ENCODE peak calls at places on chromosomes 6 and 20, in six cellular contexts. K is fibroblast of lung, S is OCI-LY7, Y is heart right ventricle, M is adrenal gland, O is aorta. P is an unnamed sample.

GRCh38 chr6:128425855-128426254 is 94.5 kb downstream of the PTPRK start:
- DNase-seq in Y (no peak), S (no peak), O (no peak), K (no peak), M (no peak), P (no peak)

GRCh38 chr20:4780245-4780644 is 58.5 kb downstream of the PRND start:
- DNase-seq in M (no peak), K (no peak), O (no peak), S (peak; percentile 32), Y (no peak), P (no peak)

GRCh38 chr6:6505111-6505510 is 83.4 kb upstream of the LY86 start:
- DNase-seq in O (no peak), S (peak; percentile 13), Y (no peak), M (no peak), K (no peak), P (no peak)

GRCh38 chr6:79335133-79335674 is 100.7 kb upstream of the HMGN3 start:
- DNase-seq in Y (no peak), O (no peak), S (no peak), K (no peak), M (no peak), P (no peak)

GRCh38 chr6:147390909-147391536 is 117.5 kb upstream of the SAMD5 start:
- DNase-seq in Y (no peak), K (peak; percentile 15), M (no peak), O (no peak), S (peak; percentile 25), P (no peak)

GRCh38 chr20:14055127-14055742 is 59.9 kb downstream of the MACROD2 start:
- DNase-seq in Y (peak; percentile 30), M (no peak), S (peak; percentile 59), O (no peak), K (peak; percentile 42), P (peak; percentile 75)

GRCh38 chr20:60959971-60960370 is 292.1 kb upstream of the CDH4 start:
- DNase-seq in Y (no peak), S (no peak), M (no peak), K (no peak), O (no peak), P (no peak)

GRCh38 chr6:52415917-52416628 is 4.1 kb upstream of the EFHC1 start:
- DNase-seq in O (no peak), Y (no peak), M (no peak), K (peak; percentile 41), S (no peak), P (no peak)

GRCh38 chr6:107132330-107132954 is 17.1 kb upstream of the BEND3 start:
- DNase-seq in S (peak; percentile 71), M (no peak), O (no peak), Y (no peak), K (peak; percentile 20), P (no peak)

GRCh38 chr20:51660741-51661608 is 107.2 kb downstream of the ATP9A start:
- DNase-seq in S (no peak), M (no peak), Y (no peak), K (peak; percentile 94), O (no peak), P (no peak)

GRCh38 chr6:96571551-96571950 is 8.6 kb downstream of the FHL5 start:
- DNase-seq in K (no peak), M (no peak), Y (no peak), S (no peak), O (no peak), P (no peak)

GRCh38 chr6:129903082-129903481 is 42.0 kb upstream of the TMEM244 start:
- DNase-seq in S (no peak), Y (no peak), K (peak; percentile 2), O (no peak), M (no peak), P (no peak)

GRCh38 chr20:51326241-51326819 is 216.2 kb downstream of the NFATC2 start:
- DNase-seq in Y (no peak), S (peak; percentile 10), O (no peak), K (peak; percentile 45), M (peak; percentile 41), P (peak; percentile 28)

GRCh38 chr6:42771741-42772100 is 10.1 kb upstream of the BICRAL start:
- DNase-seq in Y (no peak), O (no peak), S (peak; percentile 51), M (no peak), K (no peak), P (no peak)

GRCh38 chr6:53119772-53120409 is 28.8 kb downstream of the GCM1 start:
- DNase-seq in S (no peak), O (no peak), M (peak; percentile 59), K (peak; percentile 32), Y (no peak), P (no peak)

GRCh38 chr20:59042796-59043621 is 423 bp upstream of the PRELID3B start:
- DNase-seq in Y (peak; percentile 91), M (peak; percentile 91), K (peak; percentile 81), S (peak; percentile 96), O (peak; percentile 96), P (peak; percentile 76)

GRCh38 chr6:167757821-167758220 is 68.9 kb upstream of the AFDN start:
- DNase-seq in S (no peak), Y (no peak), O (no peak), K (no peak), M (no peak), P (no peak)

GRCh38 chr6:169427856-169428255 is 174.2 kb upstream of the THBS2 start:
- DNase-seq in Y (peak; percentile 27), S (no peak), M (peak; percentile 51), K (peak; percentile 76), O (no peak), P (peak; percentile 59)

GRCh38 chr6:20991910-20992309 is 457.7 kb downstream of the CDKAL1 start:
- DNase-seq in S (no peak), M (no peak), K (peak; percentile 15), O (no peak), Y (no peak), P (no peak)

GRCh38 chr6:44386364-44386928 is 1.1 kb upstream of the CDC5L start:
- DNase-seq in O (peak; percentile 72), M (no peak), K (no peak), S (no peak), Y (no peak), P (peak; percentile 46)
- H3K4me3 ChIP-seq in O (peak overlapping the region; percentile 67), M (no peak overlapping the region), K (no peak overlapping the region), S (peak overlapping the region; percentile 92), Y (peak overlapping the region; percentile 98), P (peak overlapping the region; percentile 66)

DNA sequence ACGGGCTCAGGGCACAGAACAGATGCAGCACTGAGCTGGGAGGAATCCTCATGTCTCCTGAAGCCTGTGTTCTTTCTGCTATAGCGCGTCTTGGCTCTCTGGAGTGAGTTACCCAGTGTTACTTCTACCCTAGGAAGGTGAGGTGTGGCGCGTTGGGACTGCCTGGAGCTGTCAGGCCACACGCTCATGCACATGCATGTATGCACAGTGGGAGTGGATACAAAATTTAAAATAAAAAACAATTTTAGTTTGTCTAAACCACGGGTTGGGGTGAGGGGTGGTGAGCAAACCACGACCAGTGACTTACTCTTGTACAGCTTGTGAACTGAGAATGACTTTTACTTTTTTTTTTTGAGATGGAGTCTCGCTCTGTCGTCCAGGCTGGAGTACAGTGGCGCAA is 298.6 kb upstream of the SUPT3H start:
- DNase-seq in M (no peak), K (no peak), O (no peak), S (no peak), Y (no peak), P (no peak)
- H3K4me1 ChIP-seq in M (peaks cover 11% of the 10 kb centered on the region), K (peaks cover 5% of the 10 kb centered on the region), O (no peaks in the 10 kb centered on the region), S (peaks cover 31% of the 10 kb centered on the region), Y (no peaks in the 10 kb centered on the region), P (no peaks in the 10 kb centered on the region)

DNA sequence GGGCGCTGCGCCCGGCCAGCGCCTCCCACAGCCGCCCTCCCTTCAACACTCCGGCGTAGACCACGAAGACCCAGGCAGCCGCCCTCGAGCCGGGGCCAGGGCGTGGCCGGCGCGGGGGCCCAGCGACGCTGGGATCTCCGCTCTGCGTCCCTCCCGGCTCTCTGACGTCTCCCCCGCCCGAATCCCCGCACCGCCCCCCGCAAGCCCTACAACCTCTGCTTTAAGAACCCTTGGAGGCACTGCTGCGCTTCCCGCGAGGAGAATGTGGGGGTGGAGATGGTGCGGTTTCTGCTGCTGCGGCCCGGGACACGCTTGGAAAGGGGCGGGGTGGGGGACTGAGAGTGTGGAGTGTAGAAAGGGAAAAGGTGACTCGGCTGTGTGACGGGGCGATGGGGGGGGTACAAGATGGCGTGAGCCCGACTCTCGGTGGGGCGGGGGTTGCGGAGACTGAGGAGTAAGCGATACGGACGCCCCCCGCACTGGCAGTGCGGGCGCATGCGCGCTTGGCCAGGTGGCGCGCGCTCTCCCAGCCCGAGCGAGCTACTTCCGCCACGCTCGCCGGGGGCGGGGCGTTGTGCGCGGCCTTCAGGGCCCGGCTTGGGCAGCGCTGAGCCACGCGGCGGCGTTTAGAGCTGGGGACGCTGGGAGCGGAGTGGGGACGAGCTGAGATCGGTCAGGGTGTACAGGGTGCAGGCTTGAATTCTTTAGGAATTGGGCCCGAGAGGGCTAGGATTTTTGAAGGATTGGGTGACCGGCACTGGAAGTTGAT is at the start of gene SUPT3H:
- DNase-seq in S (peak; percentile 92), Y (peak; percentile 88), K (peak; percentile 93), O (peak; percentile 94), M (peak; percentile 90), P (peak; percentile 76)
- H3K4me3 ChIP-seq in S (peak within 1 kb of the TSS; percentile 80), Y (peak within 1 kb of the TSS; percentile 95), K (peak within 1 kb of the TSS; percentile 65), O (peak within 1 kb of the TSS; percentile 67), M (peak within 1 kb of the TSS; percentile 44), P (peak within 1 kb of the TSS; percentile 92)

GRCh38 chr20:57393321-57394086 is 2.3 kb downstream of the RBM38 start:
- DNase-seq in Y (no peak), S (peak; percentile 36), M (peak; percentile 16), O (peak; percentile 29), K (peak; percentile 22), P (no peak)
- H3K4me1 ChIP-seq in Y (peaks cover 82% of the 10 kb centered on the region), S (peaks cover 82% of the 10 kb centered on the region), M (peaks cover 50% of the 10 kb centered on the region), O (no peaks in the 10 kb centered on the region), K (peaks cover 3% of the 10 kb centered on the region), P (peaks cover 77% of the 10 kb centered on the region)

P was measured in tibial nerve.